ENCODE peak calls at places on chromosomes 1 and 21, in four cellular contexts. F is tibial artery, N is astrocyte of the cerebellum, D is cardiac fibroblast. J is an unnamed sample.
A peak's percentile ranks its signal among the peaks of the same experiment; 100 is the strongest.

GRCh38 chr1:203215573-203215972 is 13.9 kb downstream of the CHIT1 start:
- DNase-seq in F (no peak), N (no peak), D (no peak), J (no peak)

GRCh38 chr1:21869620-21870121 is 57.6 kb downstream of the LDLRAD2 start:
- DNase-seq in F (peak; percentile 93), N (peak; percentile 64), D (peak; percentile 91), J (peak; percentile 91)

GRCh38 chr1:108703939-108704338 is 8.8 kb upstream of the FNDC7 start:
- DNase-seq in F (no peak), N (no peak), D (no peak), J (no peak)

GRCh38 chr1:235113183-235113917 is 15.3 kb downstream of the TOMM20 start:
- DNase-seq in F (no peak), N (no peak), D (no peak), J (no peak)

GRCh38 chr1:87953732-87954344 is 625.2 kb downstream of the LMO4 start:
- DNase-seq in F (peak; percentile 65), N (peak; percentile 57), D (peak; percentile 87), J (no peak)

GRCh38 chr1:71118086-71118485 is 37.3 kb upstream of the ZRANB2 start:
- DNase-seq in F (no peak), N (no peak), D (no peak), J (no peak)

GRCh38 chr1:231392380-231393131 is 29.5 kb downstream of the EGLN1 start:
- DNase-seq in F (no peak), N (no peak), D (no peak), J (no peak)

GRCh38 chr1:44802306-44803061 is 2.3 kb downstream of the PLK3 start:
- DNase-seq in F (peak; percentile 23), N (no peak), D (no peak), J (no peak)

GRCh38 chr1:154193821-154194220 is 1.9 kb upstream of the TPM3 start:
- DNase-seq in F (no peak), N (no peak), D (peak; percentile 35), J (no peak)

GRCh38 chr1:221487781-221488520 is 253.9 kb downstream of the DUSP10 start:
- DNase-seq in F (no peak), N (peak; percentile 78), D (peak; percentile 22), J (no peak)

GRCh38 chr1:200739499-200740290 is 1.0 kb downstream of the CAMSAP2 start:
- DNase-seq in F (peak; percentile 39), N (peak; percentile 6), D (peak; percentile 14), J (peak; percentile 73)

GRCh38 chr1:60436148-60436547 is 362.6 kb upstream of the C1orf87 start:
- DNase-seq in F (no peak), N (no peak), D (no peak), J (no peak)

GRCh38 chr1:164440222-164440621 is 118.8 kb upstream of the PBX1 start:
- DNase-seq in F (no peak), N (no peak), D (peak; percentile 78), J (no peak)

GRCh38 chr1:244053831-244054230 is 2.7 kb downstream of the ZBTB18 start:
- DNase-seq in F (no peak), N (no peak), D (no peak), J (no peak)

GRCh38 chr1:160376525-160377131 is 9.8 kb downstream of the NHLH1 start:
- DNase-seq in F (no peak), N (peak; percentile 45), D (peak; percentile 83), J (peak; percentile 46)

GRCh38 chr1:189211742-189212141 is 1265.9 kb downstream of the BRINP3 start:
- DNase-seq in F (no peak), N (peak; percentile 29), D (peak; percentile 1), J (no peak)

GRCh38 chr21:37373539-37373938 is 7.0 kb downstream of the DYRK1A start:
- DNase-seq in F (no peak), N (no peak), D (no peak), J (no peak)

GRCh38 chr21:18548249-18548648 is 144.7 kb upstream of the TMPRSS15 start:
- DNase-seq in F (no peak), N (no peak), D (no peak), J (no peak)

DNA sequence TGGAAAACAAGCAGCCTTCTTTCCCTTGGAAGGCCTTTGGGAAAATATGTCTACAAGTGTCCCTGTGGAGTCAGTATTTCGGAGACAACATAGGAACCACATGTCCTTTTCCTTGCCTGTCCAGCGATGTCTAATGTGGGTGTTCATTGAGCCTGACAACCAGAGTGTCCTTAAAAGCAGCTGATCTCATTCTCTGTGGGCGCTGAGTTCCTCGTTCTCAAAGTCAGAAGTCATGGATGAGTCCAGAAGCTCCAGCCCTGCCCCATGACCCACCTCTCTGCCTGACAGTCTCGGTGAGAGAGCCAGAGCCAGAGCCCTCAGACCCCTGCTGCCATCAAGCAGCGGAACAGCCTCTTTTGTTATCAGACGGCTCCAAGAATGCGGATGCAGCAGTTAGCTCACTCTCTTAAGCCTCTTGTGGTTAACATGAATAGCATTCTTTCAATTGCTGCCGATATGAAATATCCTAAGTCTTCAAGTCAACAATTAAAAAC is 329.2 kb downstream of the TGFB2 start:
- DNase-seq in F (no peak), N (peak; percentile 92), D (peak; percentile 88), J (no peak)
- TF ChIP-seq CTCF in F (no peak), N (no peak), D (peak; percentile 25), J (no peak)

DNA sequence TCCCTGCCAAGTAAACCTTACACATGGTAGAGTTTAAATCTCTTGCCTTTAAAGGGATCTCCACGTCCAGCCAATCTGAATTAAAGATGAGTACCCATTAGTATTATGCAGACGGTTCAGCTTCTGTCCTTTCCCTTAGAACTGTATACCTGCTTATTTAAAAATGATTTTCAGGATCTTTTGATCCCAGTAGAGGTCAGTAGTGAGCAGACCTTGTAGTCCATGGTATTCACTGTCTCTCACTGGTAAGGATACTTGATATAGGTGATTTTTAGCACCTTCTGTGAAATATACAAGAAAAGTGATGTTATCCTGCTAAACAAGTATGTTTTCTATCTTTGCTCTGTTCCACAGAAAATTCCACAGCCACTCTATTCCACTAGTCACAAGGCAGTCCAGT is 1211.6 kb upstream of the ADGRL4 start:
- DNase-seq in F (no peak), N (peak; percentile 39), D (peak; percentile 71), J (no peak)
- TF ChIP-seq CTCF in F (no peak), N (peak; percentile 57), D (peak; percentile 57), J (no peak)

GRCh38 chr1:162038624-162039023 is 15.0 kb upstream of the OLFML2B start:
- DNase-seq in F (no peak), N (no peak), D (no peak), J (no peak)

GRCh38 chr1:162035241-162035640 is 11.6 kb upstream of the OLFML2B start:
- DNase-seq in F (no peak), N (no peak), D (no peak), J (no peak)

GRCh38 chr1:162036156-162036555 is 12.5 kb upstream of the OLFML2B start:
- DNase-seq in F (no peak), N (no peak), D (no peak), J (no peak)

GRCh38 chr1:162042361-162042760 is 18.7 kb upstream of the OLFML2B start:
- DNase-seq in F (no peak), N (no peak), D (no peak), J (no peak)

DNA sequence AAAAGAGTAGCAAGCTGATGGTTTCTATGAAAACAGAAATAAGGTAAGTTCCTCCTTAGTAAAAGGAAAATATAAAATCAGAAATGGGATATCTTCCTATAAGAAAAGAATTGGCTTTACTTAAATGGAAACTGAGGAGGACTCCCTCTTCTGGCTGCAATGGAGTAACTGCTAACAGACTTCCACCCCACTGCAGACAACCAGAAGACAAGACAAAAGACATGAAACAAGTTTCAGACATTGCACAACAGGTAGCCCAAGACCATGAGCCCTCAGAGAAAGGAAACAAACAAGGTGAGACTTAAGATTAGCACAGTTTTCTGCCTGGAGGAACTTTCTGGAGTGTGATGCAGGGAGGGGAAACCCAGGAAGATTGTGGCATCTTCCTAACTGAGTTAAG is 17.0 kb upstream of the OLFML2B start:
- DNase-seq in F (no peak), N (no peak), D (peak; percentile 66), J (no peak)
- TF ChIP-seq CTCF in F (no peak), N (peak; percentile 65), D (peak; percentile 62), J (no peak)

DNA sequence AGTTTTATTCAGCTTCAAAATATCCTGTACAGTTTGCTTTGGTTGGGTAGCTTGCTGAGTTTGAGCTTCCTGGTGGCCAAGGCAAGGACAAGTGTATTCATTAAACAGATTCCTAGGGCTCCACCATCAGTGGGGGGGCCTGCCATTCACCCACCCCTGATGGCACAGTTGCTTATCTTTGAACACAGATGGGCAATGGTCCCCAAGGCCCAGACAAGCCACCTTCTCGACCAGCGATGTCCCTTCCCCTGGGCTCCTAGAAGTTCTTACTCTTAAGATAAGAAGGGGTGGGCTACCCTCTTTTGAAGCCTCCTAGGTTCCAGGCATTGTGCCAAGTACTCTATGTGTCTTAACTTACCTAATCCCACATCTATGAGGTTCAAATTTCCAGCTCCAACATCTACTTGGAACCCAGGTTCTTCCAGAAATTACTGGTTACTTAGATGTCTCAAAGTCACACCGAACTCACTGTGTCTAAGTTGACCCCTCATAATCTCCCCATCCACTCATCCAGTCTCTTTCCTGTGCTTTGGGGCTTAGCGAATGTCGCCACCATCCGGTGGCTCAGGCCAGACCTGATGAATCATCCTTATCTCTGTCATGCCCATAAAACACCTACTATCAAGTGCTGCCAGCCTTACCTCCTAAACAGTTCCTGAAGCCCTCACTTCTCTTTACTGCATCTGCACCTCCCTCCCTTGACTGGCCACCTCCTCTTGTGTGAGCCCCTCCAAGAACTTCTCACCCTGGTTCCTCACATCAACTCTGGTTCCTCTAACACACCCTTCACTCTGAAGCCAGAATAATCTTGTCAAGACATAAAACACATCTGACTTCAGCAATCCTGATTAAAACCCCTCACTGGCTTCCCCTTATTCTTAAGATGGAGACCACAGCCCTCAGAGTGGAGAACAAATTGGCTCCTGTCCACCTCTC is 50.1 kb downstream of the KLHDC7A start:
- DNase-seq in F (no peak), N (no peak), D (no peak), J (peak; percentile 31)
- TF ChIP-seq CTCF in F (no peak), N (no peak), D (no peak), J (no peak)

DNA sequence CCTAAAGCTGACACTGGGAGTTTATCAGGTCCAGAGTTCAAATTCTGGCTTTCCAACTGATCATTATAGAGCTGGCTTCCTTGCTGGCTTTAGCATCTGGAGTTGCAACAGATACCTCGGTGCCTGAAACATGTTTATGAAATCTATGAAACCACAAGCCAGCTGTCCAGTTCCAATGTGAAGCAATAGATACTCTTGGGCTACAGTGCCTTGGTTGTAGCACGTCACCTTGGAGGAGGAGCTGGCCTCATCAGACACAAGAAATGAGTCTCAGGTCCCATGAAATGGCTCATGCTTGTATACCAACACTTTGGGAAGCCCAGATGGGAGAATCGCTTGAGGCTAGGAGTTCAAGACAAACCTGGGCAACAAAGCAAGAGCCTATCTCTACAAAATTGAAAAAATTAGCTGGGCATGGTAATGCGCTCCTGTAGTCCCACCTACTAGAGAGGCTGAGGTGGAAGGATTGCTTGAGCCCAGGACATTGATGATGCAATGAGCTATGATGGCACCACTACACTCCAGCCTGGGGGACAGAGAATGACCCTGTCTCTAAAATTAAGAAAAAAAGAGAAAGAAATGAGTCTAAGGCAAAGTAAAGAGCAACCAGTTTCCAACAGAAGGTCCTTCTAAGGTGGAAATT is 132.5 kb upstream of the ZNF648 start:
- DNase-seq in F (peak; percentile 81), N (no peak), D (no peak), J (no peak)
- TF ChIP-seq CTCF in F (no peak), N (no peak), D (no peak), J (no peak)

J was measured in coronary artery.